ENCODE peak calls at places on chromosomes 5 and 9, in nine cellular contexts. One of them, this sample, is unnamed.

GRCh38 chr9:297104-297794 is 82.6 kb downstream of the DOCK8 start:
- DNase-seq in B cell: peak
- DNase-seq in WTC11: no peak
- DNase-seq in K562: no peak
- DNase-seq in A549: peak
- DNase-seq in endothelial cell: no peak
- DNase-seq in retinal pigment epithelial cell: no peak
- DNase-seq in upper lobe of right lung: peak
- DNase-seq in cardiac fibroblast: no peak
- DNase-seq in this sample: no peak

GRCh38 chr9:100515578-100516494 is 42.9 kb downstream of the TMEFF1 start:
- DNase-seq in B cell: no peak
- DNase-seq in WTC11: no peak
- DNase-seq in K562: no peak
- DNase-seq in A549: no peak
- DNase-seq in endothelial cell: no peak
- DNase-seq in retinal pigment epithelial cell: no peak
- DNase-seq in upper lobe of right lung: no peak
- DNase-seq in cardiac fibroblast: peak
- DNase-seq in this sample: no peak

GRCh38 chr9:27195191-27195590 is 86.2 kb downstream of the TEK start:
- DNase-seq in B cell: no peak
- DNase-seq in WTC11: no peak
- DNase-seq in K562: no peak
- DNase-seq in A549: no peak
- DNase-seq in endothelial cell: no peak
- DNase-seq in retinal pigment epithelial cell: no peak
- DNase-seq in upper lobe of right lung: no peak
- DNase-seq in cardiac fibroblast: no peak
- DNase-seq in this sample: no peak

GRCh38 chr5:140169410-140169809 is 5.6 kb upstream of the CYSTM1 start:
- DNase-seq in B cell: no peak
- DNase-seq in WTC11: no peak
- DNase-seq in K562: no peak
- DNase-seq in A549: no peak
- DNase-seq in endothelial cell: no peak
- DNase-seq in retinal pigment epithelial cell: no peak
- DNase-seq in upper lobe of right lung: no peak
- DNase-seq in cardiac fibroblast: peak
- DNase-seq in this sample: no peak

GRCh38 chr9:79768199-79768598 is 196.4 kb downstream of the TLE4 start:
- DNase-seq in B cell: no peak
- DNase-seq in WTC11: no peak
- DNase-seq in K562: no peak
- DNase-seq in A549: no peak
- DNase-seq in endothelial cell: no peak
- DNase-seq in retinal pigment epithelial cell: no peak
- DNase-seq in upper lobe of right lung: no peak
- DNase-seq in cardiac fibroblast: peak
- DNase-seq in this sample: no peak

GRCh38 chr5:108417166-108417670 is 35.3 kb upstream of the FBXL17 start:
- DNase-seq in B cell: no peak
- DNase-seq in WTC11: no peak
- DNase-seq in K562: no peak
- DNase-seq in A549: no peak
- DNase-seq in endothelial cell: no peak
- DNase-seq in retinal pigment epithelial cell: no peak
- DNase-seq in upper lobe of right lung: no peak
- DNase-seq in cardiac fibroblast: no peak
- DNase-seq in this sample: no peak

GRCh38 chr9:71944754-71945409 is 33.4 kb downstream of the C9orf85 start:
- DNase-seq in B cell: no peak
- DNase-seq in WTC11: no peak
- DNase-seq in K562: no peak
- DNase-seq in A549: no peak
- DNase-seq in endothelial cell: no peak
- DNase-seq in retinal pigment epithelial cell: no peak
- DNase-seq in upper lobe of right lung: no peak
- DNase-seq in cardiac fibroblast: no peak
- DNase-seq in this sample: no peak

GRCh38 chr9:11312976-11313375 is 700.2 kb upstream of the PTPRD start:
- DNase-seq in B cell: no peak
- DNase-seq in WTC11: no peak
- DNase-seq in K562: no peak
- DNase-seq in A549: no peak
- DNase-seq in endothelial cell: no peak
- DNase-seq in retinal pigment epithelial cell: no peak
- DNase-seq in upper lobe of right lung: no peak
- DNase-seq in cardiac fibroblast: no peak
- DNase-seq in this sample: no peak

GRCh38 chr5:73376618-73377170 is 71.9 kb downstream of the FOXD1 start:
- DNase-seq in B cell: no peak
- DNase-seq in WTC11: no peak
- DNase-seq in K562: no peak
- DNase-seq in A549: no peak
- DNase-seq in endothelial cell: no peak
- DNase-seq in retinal pigment epithelial cell: no peak
- DNase-seq in upper lobe of right lung: no peak
- DNase-seq in cardiac fibroblast: no peak
- DNase-seq in this sample: no peak

GRCh38 chr9:114968710-114969109 is 38.3 kb upstream of the TNFSF8 start:
- DNase-seq in B cell: no peak
- DNase-seq in WTC11: no peak
- DNase-seq in K562: no peak
- DNase-seq in A549: no peak
- DNase-seq in endothelial cell: no peak
- DNase-seq in retinal pigment epithelial cell: peak
- DNase-seq in upper lobe of right lung: no peak
- DNase-seq in cardiac fibroblast: peak
- DNase-seq in this sample: no peak

GRCh38 chr9:27569406-27569805 is 3.9 kb downstream of the C9orf72 start:
- DNase-seq in B cell: no peak
- DNase-seq in WTC11: no peak
- DNase-seq in K562: no peak
- DNase-seq in A549: no peak
- DNase-seq in endothelial cell: no peak
- DNase-seq in retinal pigment epithelial cell: no peak
- DNase-seq in upper lobe of right lung: no peak
- DNase-seq in cardiac fibroblast: no peak
- DNase-seq in this sample: no peak

GRCh38 chr5:79753863-79754645 is 64.4 kb downstream of the CMYA5 start:
- DNase-seq in B cell: no peak
- DNase-seq in WTC11: no peak
- DNase-seq in K562: no peak
- DNase-seq in A549: no peak
- DNase-seq in endothelial cell: no peak
- DNase-seq in retinal pigment epithelial cell: no peak
- DNase-seq in upper lobe of right lung: no peak
- DNase-seq in cardiac fibroblast: no peak
- DNase-seq in this sample: no peak

GRCh38 chr5:114360816-114361723 is 800 bp upstream of the KCNN2 start:
- DNase-seq in B cell: peak
- DNase-seq in WTC11: peak
- DNase-seq in K562: no peak
- DNase-seq in A549: peak
- DNase-seq in endothelial cell: peak
- DNase-seq in retinal pigment epithelial cell: no peak
- DNase-seq in upper lobe of right lung: peak
- DNase-seq in cardiac fibroblast: no peak
- DNase-seq in this sample: peak

GRCh38 chr5:35476789-35477188 is 140.9 kb upstream of the SPEF2 start:
- DNase-seq in B cell: no peak
- DNase-seq in WTC11: no peak
- DNase-seq in K562: no peak
- DNase-seq in A549: no peak
- DNase-seq in endothelial cell: no peak
- DNase-seq in retinal pigment epithelial cell: no peak
- DNase-seq in upper lobe of right lung: no peak
- DNase-seq in cardiac fibroblast: no peak
- DNase-seq in this sample: no peak

GRCh38 chr5:60699549-60700346 is at the start of gene DEPDC1B:
- DNase-seq in B cell: peak
- DNase-seq in WTC11: peak
- DNase-seq in K562: peak
- DNase-seq in A549: peak
- DNase-seq in endothelial cell: peak
- DNase-seq in retinal pigment epithelial cell: peak
- DNase-seq in upper lobe of right lung: peak
- DNase-seq in cardiac fibroblast: peak
- DNase-seq in this sample: peak

GRCh38 chr5:175749591-175749990 is 91.7 kb downstream of the HRH2 start:
- DNase-seq in B cell: no peak
- DNase-seq in WTC11: no peak
- DNase-seq in K562: no peak
- DNase-seq in A549: no peak
- DNase-seq in endothelial cell: no peak
- DNase-seq in retinal pigment epithelial cell: no peak
- DNase-seq in upper lobe of right lung: no peak
- DNase-seq in cardiac fibroblast: no peak
- DNase-seq in this sample: no peak

DNA sequence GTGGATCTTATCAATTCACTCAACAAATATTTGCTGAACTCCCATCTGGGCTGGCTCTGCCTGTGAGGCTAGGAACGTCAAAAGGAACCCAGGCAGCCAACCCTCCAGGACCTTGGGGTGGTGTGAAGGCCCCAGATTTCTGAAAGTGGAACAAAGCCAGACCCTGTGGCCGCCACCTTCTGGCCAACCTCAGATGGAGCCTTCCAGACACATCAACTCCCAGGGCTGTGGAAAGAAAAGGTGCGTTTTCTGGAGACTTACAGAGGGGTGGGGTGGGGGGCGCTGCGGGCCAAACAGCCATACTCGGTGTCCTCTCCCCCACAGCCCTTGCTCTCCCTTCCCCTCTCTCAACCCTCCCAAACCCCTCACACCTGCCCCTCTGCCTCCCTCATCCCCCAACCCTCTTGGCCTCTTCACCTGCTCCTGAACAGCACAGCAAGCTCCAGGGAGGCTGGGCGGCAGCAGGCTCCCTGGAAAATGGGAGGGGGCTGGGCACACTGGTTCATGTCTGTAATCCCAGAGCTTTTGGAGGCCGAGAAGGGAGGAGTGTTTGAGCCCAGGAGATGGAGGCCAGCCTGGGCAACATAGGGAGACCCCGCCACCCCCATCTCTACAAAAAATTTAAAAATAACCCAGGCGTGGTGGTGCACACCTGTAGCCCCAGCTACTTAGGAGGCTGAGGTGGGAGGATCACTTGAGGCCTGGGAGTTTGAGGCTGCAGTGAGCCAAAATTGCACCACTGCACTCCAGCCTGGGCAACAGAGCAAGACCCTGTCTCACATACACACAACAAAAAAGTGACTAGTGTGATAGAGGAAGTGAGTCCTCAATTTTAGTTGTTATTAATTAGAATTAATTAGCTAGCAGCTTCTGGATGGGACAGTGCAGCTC is 45.0 kb upstream of the PRRC2B start:
- DNase-seq in B cell: no peak
- DNase-seq in WTC11: peak
- DNase-seq in K562: no peak
- DNase-seq in A549: no peak
- DNase-seq in endothelial cell: no peak
- DNase-seq in retinal pigment epithelial cell: no peak
- DNase-seq in upper lobe of right lung: peak
- DNase-seq in cardiac fibroblast: no peak
- DNase-seq in this sample: no peak
- TF ChIP-seq CTCF in B cell: no peak
- TF ChIP-seq CTCF in WTC11: no peak
- TF ChIP-seq CTCF in K562: peak
- TF ChIP-seq CTCF in A549: peak
- TF ChIP-seq CTCF in endothelial cell: no peak
- TF ChIP-seq CTCF in retinal pigment epithelial cell: peak
- TF ChIP-seq CTCF in upper lobe of right lung: no peak
- TF ChIP-seq CTCF in cardiac fibroblast: peak
- TF ChIP-seq CTCF in this sample: no peak

GRCh38 chr5:115435065-115435775 is 109.4 kb downstream of the FEM1C start:
- DNase-seq in B cell: no peak
- DNase-seq in WTC11: no peak
- DNase-seq in K562: no peak
- DNase-seq in A549: no peak
- DNase-seq in endothelial cell: no peak
- DNase-seq in retinal pigment epithelial cell: no peak
- DNase-seq in upper lobe of right lung: no peak
- DNase-seq in cardiac fibroblast: no peak
- DNase-seq in this sample: no peak

GRCh38 chr5:115439042-115439441 is 105.5 kb downstream of the FEM1C start:
- DNase-seq in B cell: no peak
- DNase-seq in WTC11: no peak
- DNase-seq in K562: no peak
- DNase-seq in A549: no peak
- DNase-seq in endothelial cell: no peak
- DNase-seq in retinal pigment epithelial cell: no peak
- DNase-seq in upper lobe of right lung: no peak
- DNase-seq in cardiac fibroblast: no peak
- DNase-seq in this sample: no peak

GRCh38 chr5:115440782-115441451 is 103.7 kb downstream of the FEM1C start:
- DNase-seq in B cell: no peak
- DNase-seq in WTC11: no peak
- DNase-seq in K562: no peak
- DNase-seq in A549: no peak
- DNase-seq in endothelial cell: no peak
- DNase-seq in retinal pigment epithelial cell: no peak
- DNase-seq in upper lobe of right lung: no peak
- DNase-seq in cardiac fibroblast: no peak
- DNase-seq in this sample: no peak

GRCh38 chr5:115435776-115436712 is 108.5 kb downstream of the FEM1C start:
- DNase-seq in B cell: no peak
- DNase-seq in WTC11: no peak
- DNase-seq in K562: no peak
- DNase-seq in A549: no peak
- DNase-seq in endothelial cell: no peak
- DNase-seq in retinal pigment epithelial cell: peak
- DNase-seq in upper lobe of right lung: no peak
- DNase-seq in cardiac fibroblast: no peak
- DNase-seq in this sample: no peak

GRCh38 chr5:115439639-115440038 is 104.9 kb downstream of the FEM1C start:
- DNase-seq in B cell: no peak
- DNase-seq in WTC11: no peak
- DNase-seq in K562: no peak
- DNase-seq in A549: no peak
- DNase-seq in endothelial cell: no peak
- DNase-seq in retinal pigment epithelial cell: no peak
- DNase-seq in upper lobe of right lung: no peak
- DNase-seq in cardiac fibroblast: no peak
- DNase-seq in this sample: no peak
- TF ChIP-seq CTCF in B cell: no peak
- TF ChIP-seq CTCF in WTC11: no peak
- TF ChIP-seq CTCF in K562: no peak
- TF ChIP-seq CTCF in A549: no peak
- TF ChIP-seq CTCF in endothelial cell: no peak
- TF ChIP-seq CTCF in retinal pigment epithelial cell: no peak
- TF ChIP-seq CTCF in upper lobe of right lung: no peak
- TF ChIP-seq CTCF in cardiac fibroblast: no peak
- TF ChIP-seq CTCF in this sample: no peak

GRCh38 chr9:82606761-82607382 is 456.1 kb downstream of the RASEF start:
- DNase-seq in B cell: peak
- DNase-seq in WTC11: peak
- DNase-seq in K562: no peak
- DNase-seq in A549: peak
- DNase-seq in endothelial cell: peak
- DNase-seq in retinal pigment epithelial cell: peak
- DNase-seq in upper lobe of right lung: no peak
- DNase-seq in cardiac fibroblast: peak
- DNase-seq in this sample: peak
- TF ChIP-seq CTCF in B cell: peak
- TF ChIP-seq CTCF in WTC11: peak
- TF ChIP-seq CTCF in K562: peak
- TF ChIP-seq CTCF in A549: peak
- TF ChIP-seq CTCF in endothelial cell: peak
- TF ChIP-seq CTCF in retinal pigment epithelial cell: peak
- TF ChIP-seq CTCF in upper lobe of right lung: peak
- TF ChIP-seq CTCF in cardiac fibroblast: peak
- TF ChIP-seq CTCF in this sample: peak

GRCh38 chr5:169548315-169548714 is 35.3 kb upstream of the SPDL1 start:
- DNase-seq in B cell: no peak
- DNase-seq in WTC11: no peak
- DNase-seq in K562: no peak
- DNase-seq in A549: peak
- DNase-seq in endothelial cell: no peak
- DNase-seq in retinal pigment epithelial cell: no peak
- DNase-seq in upper lobe of right lung: no peak
- DNase-seq in cardiac fibroblast: peak
- DNase-seq in this sample: no peak
- TF ChIP-seq CTCF in B cell: no peak
- TF ChIP-seq CTCF in WTC11: no peak
- TF ChIP-seq CTCF in K562: peak
- TF ChIP-seq CTCF in A549: peak
- TF ChIP-seq CTCF in endothelial cell: peak
- TF ChIP-seq CTCF in retinal pigment epithelial cell: peak
- TF ChIP-seq CTCF in upper lobe of right lung: peak
- TF ChIP-seq CTCF in cardiac fibroblast: peak
- TF ChIP-seq CTCF in this sample: peak